ENCODE peak calls at places on chromosomes 11 and 22, in four cellular contexts. T is AG04449, S is fibroblast of lung, H is kidney epithelial cell. F is an unnamed sample.

GRCh38 chr11:69122642-69123431 is 32.9 kb upstream of the SMIM38 start:
- DNase-seq in T (no peak), S (peak), H (peak), F (peak)

GRCh38 chr11:115657586-115657985 is 153.4 kb upstream of the CADM1 start:
- DNase-seq in T (no peak), S (peak), H (no peak), F (no peak)

GRCh38 chr22:19516378-19517170 is 7.6 kb downstream of the CLDN5 start:
- DNase-seq in T (no peak), S (no peak), H (no peak), F (no peak)

GRCh38 chr11:61054513-61054912 is 47.8 kb upstream of the CD5 start:
- DNase-seq in T (no peak), S (no peak), H (no peak), F (no peak)

GRCh38 chr22:26053737-26054316 is 115.4 kb upstream of the SEZ6L start:
- DNase-seq in T (no peak), S (no peak), H (no peak), F (no peak)

GRCh38 chr11:4030197-4030596 is 64.4 kb upstream of the RRM1 start:
- DNase-seq in T (no peak), S (no peak), H (no peak), F (no peak)

GRCh38 chr22:37262346-37262745 is 18.3 kb upstream of the RAC2 start:
- DNase-seq in T (no peak), S (no peak), H (no peak), F (no peak)

GRCh38 chr11:5364214-5364613 is 12.9 kb downstream of the OR51B6 start:
- DNase-seq in T (peak), S (peak), H (peak), F (peak)

GRCh38 chr11:15342163-15342562 is 227.4 kb downstream of the INSC start:
- DNase-seq in T (no peak), S (no peak), H (no peak), F (no peak)

GRCh38 chr11:19353287-19353686 is 112.5 kb upstream of the E2F8 start:
- DNase-seq in T (no peak), S (no peak), H (no peak), F (no peak)

DNA sequence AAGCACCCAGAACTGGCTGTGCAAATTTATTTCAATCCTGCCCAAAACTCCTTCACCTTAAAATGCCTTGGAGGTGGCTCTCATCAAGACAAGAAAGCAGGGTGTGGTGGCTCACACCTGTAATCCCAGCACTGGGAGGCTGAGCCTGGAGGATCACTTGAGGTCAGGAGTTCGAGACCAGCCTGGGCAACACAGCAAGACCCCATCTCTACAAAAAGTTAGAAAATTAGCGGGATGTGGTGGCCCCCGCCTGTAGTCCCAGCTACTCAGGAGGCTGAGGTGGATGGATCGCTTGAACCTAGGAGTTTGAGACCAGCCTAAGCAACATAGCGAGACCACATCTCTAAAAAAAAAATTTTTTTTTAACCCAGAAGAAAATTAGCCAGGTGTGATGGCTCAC is 689 bp upstream of the RAB39A start:
- DNase-seq in T (no peak), S (no peak), H (no peak), F (no peak)
- H3K4me3 ChIP-seq in T (no peak), S (no peak), H (peak), F (peak)

GRCh38 chr11:62233730-62234129 is 8.3 kb upstream of the SCGB1D2 start:
- DNase-seq in T (no peak), S (no peak), H (no peak), F (no peak)
- TF ChIP-seq CTCF in T (no peak), S (peak), H (no peak), F (peak)

DNA sequence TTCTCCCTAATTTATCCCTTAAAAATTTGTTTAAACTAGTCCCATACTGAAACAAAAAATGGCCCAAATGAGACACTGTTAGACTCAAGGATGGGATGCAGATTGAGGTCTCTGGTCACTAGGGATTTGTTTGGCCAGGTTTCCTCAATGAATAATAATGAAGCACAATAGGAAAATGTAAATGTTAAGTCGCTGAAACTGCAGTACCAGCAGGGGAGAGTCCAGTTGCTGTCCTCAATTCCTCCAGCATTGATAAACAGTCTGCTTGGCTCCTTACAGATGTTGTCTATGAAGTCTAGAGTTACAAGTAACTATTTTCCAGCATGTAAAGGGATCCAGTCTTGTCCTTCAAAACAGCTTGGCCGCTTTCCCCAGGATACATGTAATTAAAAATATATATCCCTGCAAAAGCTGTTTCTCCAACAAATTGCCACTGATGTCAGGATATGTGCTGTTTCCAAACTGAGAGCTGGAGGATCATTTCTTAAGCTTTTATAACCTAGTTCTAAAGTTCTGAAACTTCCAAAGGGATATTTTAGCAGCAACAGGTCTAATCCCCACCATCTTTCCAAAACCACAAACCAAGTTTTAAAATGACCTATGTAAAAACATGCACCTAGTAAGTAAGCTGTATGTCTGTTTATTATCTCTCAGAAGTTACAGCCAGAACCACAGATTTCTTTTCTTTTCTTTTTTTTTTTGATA is 2.1 kb downstream of the FZD4 start:
- DNase-seq in T (no peak), S (peak), H (no peak), F (no peak)
- H3K4me3 ChIP-seq in T (no peak), S (no peak), H (peak), F (peak)

DNA sequence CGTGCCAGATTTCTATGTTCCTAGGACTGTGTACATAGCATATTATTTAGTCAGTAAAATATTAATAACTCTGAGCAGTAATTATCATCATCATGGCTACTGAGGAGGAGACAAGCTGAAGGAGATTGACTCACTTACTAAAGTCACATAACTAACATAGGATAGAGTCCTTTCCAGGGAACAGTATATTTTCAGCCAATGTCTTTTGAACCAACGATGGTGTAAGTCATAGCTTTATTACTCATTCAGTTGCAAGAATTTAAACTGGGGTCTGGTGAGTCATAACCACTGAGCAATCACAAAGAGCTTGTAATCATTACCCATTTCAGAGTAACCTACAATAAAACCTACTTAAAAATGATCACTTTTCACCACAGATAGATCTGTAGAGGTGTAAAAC is 1564.8 kb upstream of the TENM4 start:
- DNase-seq in T (peak), S (peak), H (peak), F (peak)
- TF ChIP-seq CTCF in T (no peak), S (no peak), H (no peak), F (no peak)

DNA sequence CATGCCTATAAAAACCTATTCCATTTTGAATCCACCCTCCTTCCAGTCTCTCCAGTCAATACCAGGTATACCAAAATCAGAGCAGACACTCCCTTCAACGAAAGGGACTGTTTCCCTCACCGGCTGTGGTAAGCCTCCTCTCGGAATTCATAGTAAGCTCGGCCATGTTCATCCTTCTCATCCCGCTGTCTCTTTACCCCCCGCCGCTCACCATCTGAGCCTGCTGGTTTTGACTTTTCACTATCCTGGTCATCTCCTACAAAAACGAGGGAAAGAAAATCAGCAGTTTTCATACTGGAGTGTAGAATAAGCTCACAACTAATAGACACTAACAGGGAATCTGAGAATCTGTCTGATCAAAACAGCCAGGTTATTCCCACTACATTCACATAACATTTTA is 3.1 kb downstream of the HNRNPUL2 start:
- DNase-seq in T (no peak), S (no peak), H (no peak), F (no peak)
- H3K4me3 ChIP-seq in T (peak), S (peak), H (peak), F (peak)

GRCh38 chr22:35811670-35812069 is 94.0 kb downstream of the APOL5 start:
- DNase-seq in T (no peak), S (no peak), H (no peak), F (no peak)
- TF ChIP-seq CTCF in T (no peak), S (no peak), H (no peak), F (no peak)

GRCh38 chr22:50262460-50262911 is 1.0 kb upstream of the MAPK12 start:
- DNase-seq in T (no peak), S (no peak), H (no peak), F (no peak)

GRCh38 chr22:50264104-50264745 is 2.7 kb upstream of the MAPK12 start:
- DNase-seq in T (no peak), S (no peak), H (no peak), F (no peak)

GRCh38 chr22:50261615-50262459 is at the start of gene MAPK12:
- DNase-seq in T (no peak), S (peak), H (no peak), F (no peak)

GRCh38 chr22:50264946-50265669 is 3.6 kb upstream of the MAPK12 start:
- DNase-seq in T (no peak), S (no peak), H (no peak), F (no peak)

DNA sequence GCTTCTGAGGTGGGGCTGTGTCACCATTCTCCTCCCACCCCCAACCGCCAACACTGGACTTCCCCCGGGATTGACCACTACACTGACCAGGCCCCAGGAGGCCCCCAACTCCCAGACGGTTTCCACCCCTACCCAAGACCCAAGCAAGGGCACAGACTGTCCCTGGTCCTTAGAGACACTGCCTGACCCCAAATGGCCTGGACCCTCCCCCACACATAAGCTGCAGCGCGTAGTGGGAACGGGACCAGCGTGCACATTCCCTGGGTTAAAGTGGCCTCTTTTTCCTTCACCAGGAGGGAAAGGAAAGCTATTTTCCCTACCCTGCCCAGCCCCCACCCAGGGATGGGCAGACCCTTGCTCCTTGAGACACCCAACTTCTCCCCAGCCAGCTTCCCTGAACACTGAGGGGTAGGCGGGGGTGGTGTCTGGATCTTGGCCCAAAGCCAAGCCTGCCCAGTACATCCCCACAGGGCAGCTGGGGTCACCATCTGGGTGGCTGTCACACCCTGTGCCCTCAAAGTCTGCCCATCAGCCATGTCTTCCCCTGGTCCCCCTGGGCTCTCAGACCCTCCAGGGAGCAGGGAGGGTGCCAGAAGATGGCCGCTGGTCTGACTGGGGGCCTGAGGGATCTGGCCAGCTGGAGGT is 1.6 kb upstream of the MAPK12 start:
- DNase-seq in T (no peak), S (no peak), H (no peak), F (no peak)
- H3K4me3 ChIP-seq in T (no peak), S (no peak), H (no peak), F (no peak)

GRCh38 chr11:12245549-12245986 is 131.8 kb upstream of the PARVA start:
- DNase-seq in T (no peak), S (no peak), H (no peak), F (no peak)

GRCh38 chr11:12248330-12248729 is 129.0 kb upstream of the PARVA start:
- DNase-seq in T (no peak), S (peak), H (no peak), F (no peak)

GRCh38 chr11:12246169-12246568 is 131.2 kb upstream of the PARVA start:
- DNase-seq in T (no peak), S (no peak), H (no peak), F (no peak)

GRCh38 chr11:12247543-12248287 is 129.7 kb upstream of the PARVA start:
- DNase-seq in T (no peak), S (no peak), H (no peak), F (no peak)

GRCh38 chr11:12246989-12247388 is 130.4 kb upstream of the PARVA start:
- DNase-seq in T (no peak), S (no peak), H (no peak), F (no peak)
- TF ChIP-seq CTCF in T (no peak), S (no peak), H (no peak), F (no peak)

DNA sequence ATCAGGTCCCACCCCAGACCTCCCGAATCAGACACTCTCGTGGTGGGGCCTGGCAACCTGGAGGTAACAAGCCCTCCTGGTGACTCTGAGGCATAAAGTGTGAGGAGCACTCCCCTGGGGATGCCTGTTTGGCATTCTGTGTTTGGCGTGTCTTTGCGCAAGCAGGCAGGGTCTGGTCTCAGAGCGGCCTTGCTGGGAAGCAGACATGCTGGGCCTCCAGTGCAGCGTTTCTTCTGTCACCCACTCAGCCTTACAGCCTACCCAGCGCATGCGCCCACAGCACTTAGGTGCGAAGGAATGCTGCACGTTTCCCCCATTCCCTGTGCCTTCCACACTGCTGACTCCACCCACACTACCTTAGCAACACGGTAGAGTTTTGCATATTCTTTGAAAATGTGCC is 7.4 kb upstream of the CXCR5 start:
- DNase-seq in T (no peak), S (no peak), H (no peak), F (no peak)
- H3K4me3 ChIP-seq in T (no peak), S (no peak), H (no peak), F (no peak)